ENCODE peak calls at places on chromosomes 11 and 22, in six cellular contexts. M, T, Z, K, N and I are unnamed samples. For H3K27me3, the result is how much of the 10 kb centered on the place peaks cover.

GRCh38 chr11:78414321-78415051 is 3.1 kb downstream of the GAB2 start:
- DNase-seq in M (peak), T (no peak), Z (peak), K (peak), N (peak), I (peak)

GRCh38 chr11:66081505-66081904 is 11.4 kb downstream of the PACS1 start:
- DNase-seq in M (peak), T (no peak), Z (no peak), K (peak), N (no peak), I (peak)

GRCh38 chr11:120611576-120611975 is 100.0 kb downstream of the GRIK4 start:
- DNase-seq in M (no peak), T (no peak), Z (peak), K (no peak), N (no peak), I (no peak)

GRCh38 chr11:128289048-128289447 is 298.3 kb downstream of the ETS1 start:
- DNase-seq in M (no peak), T (no peak), Z (no peak), K (no peak), N (no peak), I (no peak)

GRCh38 chr22:27919943-27920755 is 1.1 kb upstream of the PITPNB start:
- DNase-seq in M (peak), T (no peak), Z (peak), K (peak), N (peak), I (peak)

GRCh38 chr22:49462795-49463194 is 364.9 kb downstream of the BRD1 start:
- DNase-seq in M (no peak), T (no peak), Z (no peak), K (no peak), N (no peak), I (no peak)

GRCh38 chr22:49961601-49962011 is 1.0 kb downstream of the PIM3 start:
- DNase-seq in M (peak), T (no peak), Z (peak), K (no peak), N (no peak), I (no peak)

GRCh38 chr11:87437133-87437843 is 399.6 kb downstream of the TMEM135 start:
- DNase-seq in M (no peak), T (no peak), Z (no peak), K (no peak), N (no peak), I (no peak)

GRCh38 chr11:5486421-5486820 is 2.1 kb upstream of the OR52D1 start:
- DNase-seq in M (no peak), T (no peak), Z (no peak), K (no peak), N (no peak), I (no peak)

GRCh38 chr11:100855466-100856067 is 168.5 kb downstream of the ARHGAP42 start:
- DNase-seq in M (peak), T (peak), Z (peak), K (peak), N (peak), I (peak)

GRCh38 chr22:49838771-49839717 is 11.4 kb upstream of the BRD1 start:
- DNase-seq in M (no peak), T (no peak), Z (peak), K (no peak), N (peak), I (no peak)

GRCh38 chr22:36197065-36197440 is 4.6 kb downstream of the APOL4 start:
- DNase-seq in M (peak), T (no peak), Z (peak), K (no peak), N (peak), I (no peak)

GRCh38 chr11:120467627-120468026 is 43.9 kb upstream of the GRIK4 start:
- DNase-seq in M (no peak), T (no peak), Z (no peak), K (peak), N (peak), I (no peak)

GRCh38 chr11:34633640-34633989 is 12.7 kb downstream of the EHF start:
- DNase-seq in M (no peak), T (no peak), Z (no peak), K (no peak), N (no peak), I (no peak)

GRCh38 chr11:72446929-72447753 is 12.8 kb upstream of the CLPB start:
- DNase-seq in M (peak), T (peak), Z (peak), K (peak), N (peak), I (peak)

GRCh38 chr11:10317281-10317755 is 12.4 kb downstream of the ADM start:
- DNase-seq in M (no peak), T (no peak), Z (no peak), K (no peak), N (peak), I (no peak)

GRCh38 chr11:34126959-34127848 is 21.8 kb downstream of the NAT10 start:
- DNase-seq in M (no peak), T (no peak), Z (no peak), K (peak), N (peak), I (peak)

GRCh38 chr11:87597696-87598095 is 560.0 kb downstream of the TMEM135 start:
- DNase-seq in M (no peak), T (no peak), Z (no peak), K (no peak), N (no peak), I (no peak)

GRCh38 chr11:18723991-18724390 is 2.0 kb downstream of the IGSF22 start:
- DNase-seq in M (no peak), T (no peak), Z (no peak), K (no peak), N (no peak), I (no peak)

GRCh38 chr11:124676386-124676785 is 2.7 kb downstream of the SPA17 start:
- DNase-seq in M (peak), T (no peak), Z (no peak), K (no peak), N (peak), I (peak)

GRCh38 chr11:101444164-101444563 is 139.6 kb downstream of the TRPC6 start:
- DNase-seq in M (no peak), T (no peak), Z (no peak), K (peak), N (no peak), I (no peak)

GRCh38 chr22:27885977-27886842 is 32.8 kb downstream of the PITPNB start:
- DNase-seq in M (peak), T (peak), Z (peak), K (peak), N (peak), I (peak)

GRCh38 chr11:45082744-45083543 is 63.5 kb upstream of the PRDM11 start:
- DNase-seq in M (no peak), T (no peak), Z (peak), K (no peak), N (no peak), I (no peak)

GRCh38 chr11:122981388-122982264 is at the start of gene BSX:
- DNase-seq in M (peak), T (no peak), Z (peak), K (peak), N (peak), I (peak)

GRCh38 chr22:23216331-23217170 is 36.2 kb downstream of the BCR start:
- DNase-seq in M (no peak), T (no peak), Z (no peak), K (no peak), N (no peak), I (no peak)

GRCh38 chr11:74307409-74307808 is 4.0 kb downstream of the P4HA3 start:
- DNase-seq in M (peak), T (no peak), Z (no peak), K (no peak), N (peak), I (no peak)

GRCh38 chr22:26892401-26893033 is 235.1 kb downstream of the MIAT start:
- DNase-seq in M (peak), T (no peak), Z (no peak), K (no peak), N (no peak), I (peak)

GRCh38 chr11:66136752-66137123 is 66.7 kb downstream of the PACS1 start:
- DNase-seq in M (no peak), T (no peak), Z (no peak), K (peak), N (peak), I (peak)

GRCh38 chr11:134687548-134687947 is 275.5 kb upstream of the B3GAT1 start:
- DNase-seq in M (no peak), T (no peak), Z (no peak), K (no peak), N (no peak), I (no peak)

GRCh38 chr11:118415739-118416068 is 14.3 kb downstream of the ATP5MG start:
- DNase-seq in M (peak), T (peak), Z (peak), K (peak), N (peak), I (peak)

GRCh38 chr22:49077036-49077393 is 750.7 kb downstream of the BRD1 start:
- DNase-seq in M (no peak), T (no peak), Z (no peak), K (no peak), N (no peak), I (no peak)

GRCh38 chr11:18618341-18619025 is 15.7 kb downstream of the SPTY2D1 start:
- DNase-seq in M (peak), T (no peak), Z (no peak), K (no peak), N (peak), I (no peak)

GRCh38 chr11:34234086-34234740 is 123.6 kb downstream of the ABTB2 start:
- DNase-seq in M (peak), T (peak), Z (peak), K (peak), N (peak), I (peak)

GRCh38 chr11:10708131-10708530 is 14.6 kb upstream of the IRAG1 start:
- DNase-seq in M (no peak), T (no peak), Z (no peak), K (no peak), N (no peak), I (no peak)

GRCh38 chr11:86486261-86487030 is 111.8 kb downstream of the CCDC81 start:
- DNase-seq in M (no peak), T (no peak), Z (no peak), K (no peak), N (no peak), I (no peak)

GRCh38 chr11:57092028-57092698 is 89.6 kb upstream of the LRRC55 start:
- DNase-seq in M (no peak), T (no peak), Z (no peak), K (no peak), N (no peak), I (no peak)

GRCh38 chr11:93659216-93659615 is 2.3 kb upstream of the CEP295 start:
- DNase-seq in M (no peak), T (no peak), Z (no peak), K (no peak), N (no peak), I (no peak)
- H3K27me3 ChIP-seq in M (under half), T (under half), Z (under half), K (under half), N (under half), I (under half)

GRCh38 chr11:67356551-67356866 is 3.2 kb upstream of the POLD4 start:
- DNase-seq in M (no peak), T (no peak), Z (no peak), K (no peak), N (no peak), I (no peak)

GRCh38 chr11:67353317-67354313 is at the start of gene POLD4:
- DNase-seq in M (peak), T (no peak), Z (peak), K (peak), N (peak), I (peak)

GRCh38 chr11:67354314-67355022 is 1.1 kb upstream of the POLD4 start:
- DNase-seq in M (peak), T (peak), Z (no peak), K (peak), N (peak), I (peak)

GRCh38 chr11:67355794-67356550 is 2.6 kb upstream of the POLD4 start:
- DNase-seq in M (no peak), T (no peak), Z (no peak), K (no peak), N (no peak), I (no peak)

GRCh38 chr11:67355023-67355793 is 1.9 kb upstream of the POLD4 start:
- DNase-seq in M (no peak), T (no peak), Z (no peak), K (no peak), N (no peak), I (no peak)
- H3K4me3 ChIP-seq in M (no peak), T (peak), Z (no peak), K (peak), N (no peak), I (no peak)

GRCh38 chr11:64343740-64344133 is 3.7 kb downstream of the CCDC88B start:
- DNase-seq in M (no peak), T (no peak), Z (no peak), K (peak), N (no peak), I (no peak)
- TF ChIP-seq CTCF in M (no peak), T (peak), Z (peak), K (peak), N (peak), I (peak)

DNA sequence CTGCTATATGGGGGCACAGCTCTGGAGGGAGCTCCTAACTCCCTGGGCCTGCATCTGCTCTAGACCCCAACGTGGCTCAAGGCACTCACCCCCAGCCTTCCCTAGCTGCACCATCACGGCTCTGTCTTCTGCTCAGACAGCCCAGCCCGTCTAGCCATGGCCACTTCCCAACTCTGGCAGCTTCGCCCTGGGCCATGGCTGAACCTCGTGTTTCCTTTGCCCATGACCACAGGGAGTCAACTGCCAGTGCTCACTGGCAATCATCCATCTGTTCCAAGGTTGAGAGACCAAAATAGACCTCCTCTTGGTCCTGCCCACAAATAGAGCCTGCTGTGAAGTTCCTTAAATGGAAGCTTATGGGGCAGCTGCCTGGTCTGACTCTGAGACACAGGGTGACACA is 5.4 kb downstream of the LMO1 start:
- DNase-seq in M (no peak), T (no peak), Z (no peak), K (no peak), N (no peak), I (no peak)
- H3K27me3 ChIP-seq in M (under half), T (under half), Z (under half), K (under half), N (under half), I (under half)

GRCh38 chr11:130451261-130452019 is 3.0 kb downstream of the ADAMTS15 start:
- DNase-seq in M (no peak), T (no peak), Z (no peak), K (peak), N (peak), I (no peak)
- H3K4me3 ChIP-seq in M (no peak), T (no peak), Z (no peak), K (peak), N (peak), I (no peak)

GRCh38 chr22:47168900-47169800 is 406.7 kb downstream of the TBC1D22A start:
- DNase-seq in M (peak), T (no peak), Z (peak), K (peak), N (peak), I (no peak)
- TF ChIP-seq CTCF in M (peak), T (peak), Z (peak), K (peak), N (peak), I (peak)

GRCh38 chr11:38156495-38157146 is 1558.6 kb upstream of the RAG2 start:
- DNase-seq in M (no peak), T (no peak), Z (no peak), K (no peak), N (no peak), I (no peak)
- H3K27me3 ChIP-seq in M (under half), T (under half), Z (under half), K (under half), N (under half), I (under half)

DNA sequence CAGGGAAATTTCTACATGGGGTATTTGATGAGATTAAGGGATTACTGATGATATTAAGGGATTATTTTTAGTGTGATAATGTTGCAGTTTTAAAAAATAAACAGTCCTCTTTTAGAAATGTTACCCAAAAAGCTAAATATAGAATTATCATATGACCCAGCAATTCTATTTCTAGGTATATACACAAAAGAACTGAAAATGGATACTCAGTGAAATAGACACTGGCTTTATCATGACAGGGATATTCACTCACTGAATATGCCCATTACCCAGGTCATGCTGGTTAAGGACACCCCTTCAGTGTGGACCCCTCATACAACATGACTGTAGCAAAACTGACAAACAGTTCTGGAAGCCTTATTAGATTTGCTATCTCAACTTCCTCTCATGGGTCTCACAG is 27.8 kb downstream of the USP28 start:
- DNase-seq in M (no peak), T (no peak), Z (no peak), K (no peak), N (no peak), I (no peak)
- H3K4me3 ChIP-seq in M (no peak), T (no peak), Z (peak), K (no peak), N (no peak), I (no peak)

DNA sequence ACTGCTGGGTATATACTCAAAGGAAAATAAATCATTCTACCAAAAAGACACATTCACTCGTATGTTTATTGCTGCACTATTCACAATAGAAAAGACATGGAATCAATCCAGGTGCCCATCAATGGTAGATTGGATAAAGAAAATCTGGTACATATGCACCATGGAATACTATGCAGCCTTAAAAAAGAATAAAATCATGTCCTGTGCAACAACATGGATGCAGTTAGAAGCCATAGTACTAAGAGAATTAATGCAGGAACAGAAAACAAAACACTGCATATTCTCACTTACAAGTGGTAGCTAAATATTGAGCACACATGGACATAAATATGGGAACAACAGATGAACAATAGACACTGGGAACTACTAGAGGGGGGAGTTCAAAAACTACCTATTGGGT is 96.3 kb downstream of the FAM76B start:
- DNase-seq in M (no peak), T (no peak), Z (no peak), K (no peak), N (no peak), I (no peak)
- TF ChIP-seq CTCF in M (no peak), T (no peak), Z (no peak), K (no peak), N (no peak), I (no peak)

GRCh38 chr11:76379811-76380160 is 1.1 kb downstream of the THAP12 start:
- DNase-seq in M (no peak), T (no peak), Z (no peak), K (no peak), N (no peak), I (no peak)
- H3K27me3 ChIP-seq in M (under half), T (under half), Z (under half), K (under half), N (under half), I (under half)